ENCODE peak calls at places on chromosomes 1 and 21, in six cellular contexts. W is esophagus squamous epithelium, E is adipocyte, N is pancreas, O is ascending aorta, S is foreskin keratinocyte. F is an unnamed sample.

GRCh38 chr1:206674745-206675175 is 9.9 kb upstream of the MAPKAPK2 start:
- DNase-seq in E (peak; percentile 97), S (peak; percentile 93), N (no peak), W (no peak), O (peak; percentile 49), F (no peak)

GRCh38 chr1:25754421-25755195 is 45.4 kb upstream of the SELENON start:
- DNase-seq in N (no peak), S (no peak), O (no peak), W (no peak), E (no peak), F (peak; percentile 48)

GRCh38 chr1:174160109-174160473 is 771 bp downstream of the RABGAP1L start:
- DNase-seq in N (peak; percentile 73), E (peak; percentile 60), W (no peak), S (peak; percentile 53), O (no peak), F (peak; percentile 32)

GRCh38 chr21:44428281-44428942 is 26.9 kb upstream of the LRRC3 start:
- DNase-seq in N (peak; percentile 64), S (peak; percentile 5), W (no peak), O (no peak), E (no peak), F (no peak)

GRCh38 chr21:33566514-33566913 is 22.0 kb downstream of the DONSON start:
- DNase-seq in N (no peak), W (no peak), O (no peak), S (peak; percentile 23), E (no peak), F (no peak)

GRCh38 chr1:15943515-15944307 is 32.2 kb downstream of the ZBTB17 start:
- DNase-seq in W (no peak), S (no peak), E (no peak), N (no peak), O (no peak), F (no peak)

GRCh38 chr1:150420560-150421265 is 56.8 kb downstream of the RPRD2 start:
- DNase-seq in W (no peak), S (no peak), O (no peak), N (no peak), E (peak; percentile 49), F (peak; percentile 83)

GRCh38 chr1:168636200-168636599 is 59.8 kb downstream of the XCL1 start:
- DNase-seq in O (no peak), E (peak; percentile 27), W (no peak), S (peak; percentile 81), N (no peak), F (no peak)

GRCh38 chr1:47898156-47898825 is 98.9 kb downstream of the TRABD2B start:
- DNase-seq in O (no peak), S (no peak), N (no peak), E (no peak), W (no peak), F (no peak)

GRCh38 chr21:36297938-36298572 is 21.9 kb upstream of the MORC3 start:
- DNase-seq in O (no peak), W (peak; percentile 36), N (no peak), E (peak; percentile 3), S (peak; percentile 84), F (no peak)

GRCh38 chr1:36542024-36542961 is 59.6 kb upstream of the CSF3R start:
- DNase-seq in S (no peak), O (no peak), E (no peak), W (no peak), N (no peak), F (no peak)

GRCh38 chr21:35257413-35257812 is 208.3 kb upstream of the RUNX1 start:
- DNase-seq in E (peak; percentile 96), S (peak; percentile 88), O (no peak), N (peak; percentile 74), W (no peak), F (peak; percentile 97)

GRCh38 chr1:86753700-86754099 is 49.3 kb downstream of the SH3GLB1 start:
- DNase-seq in O (no peak), S (peak; percentile 45), W (no peak), E (no peak), N (no peak), F (peak; percentile 28)

GRCh38 chr1:90926971-90927370 is 94.9 kb downstream of the ZNF644 start:
- DNase-seq in W (no peak), S (no peak), N (no peak), O (no peak), E (no peak), F (no peak)

GRCh38 chr1:207251066-207251465 is 70.4 kb upstream of the CD55 start:
- DNase-seq in S (no peak), E (no peak), N (no peak), W (no peak), O (no peak), F (no peak)

GRCh38 chr1:59484090-59484489 is 187.2 kb downstream of the FGGY start:
- DNase-seq in N (no peak), W (no peak), O (no peak), E (peak; percentile 78), S (peak; percentile 82), F (peak; percentile 79)

GRCh38 chr1:36766481-36766880 is 267.8 kb downstream of the GRIK3 start:
- DNase-seq in W (no peak), O (no peak), N (peak; percentile 36), E (no peak), S (no peak), F (no peak)

GRCh38 chr1:33972676-33973395 is 109.0 kb downstream of the HMGB4 start:
- DNase-seq in S (no peak), O (no peak), E (no peak), N (no peak), W (no peak), F (no peak)

GRCh38 chr1:230308039-230308438 is 118.1 kb downstream of the PGBD5 start:
- DNase-seq in S (peak; percentile 75), E (peak; percentile 30), O (no peak), N (peak; percentile 91), W (no peak), F (peak; percentile 93)

GRCh38 chr1:225556694-225557093 is 96.2 kb downstream of the ENAH start:
- DNase-seq in O (no peak), E (no peak), S (no peak), W (no peak), N (no peak), F (no peak)

GRCh38 chr1:156947818-156948525 is 27.5 kb downstream of the LRRC71 start:
- DNase-seq in S (no peak), W (no peak), N (no peak), E (no peak), O (no peak), F (no peak)

GRCh38 chr1:25247024-25247828 is at the start of gene RSRP1:
- DNase-seq in N (peak; percentile 100), W (peak; percentile 92), E (peak; percentile 99), O (peak; percentile 97), S (peak; percentile 90), F (peak; percentile 99)

GRCh38 chr21:33362044-33362555 is 37.3 kb downstream of the IFNAR1 start:
- DNase-seq in S (peak; percentile 65), O (no peak), N (no peak), E (no peak), W (peak; percentile 21), F (no peak)

GRCh38 chr1:170696591-170697337 is 32.8 kb downstream of the PRRX1 start:
- DNase-seq in E (no peak), S (peak; percentile 41), O (no peak), N (no peak), W (no peak), F (no peak)

GRCh38 chr1:244338996-244339692 is 112.6 kb downstream of the ADSS2 start:
- DNase-seq in O (no peak), W (no peak), S (no peak), E (no peak), N (no peak), F (no peak)

GRCh38 chr1:192475329-192475728 is 100.2 kb upstream of the RGS1 start:
- DNase-seq in W (no peak), N (no peak), E (no peak), S (no peak), O (no peak), F (no peak)

GRCh38 chr1:4075436-4076225 is 175.6 kb upstream of the C1orf174 start:
- DNase-seq in E (no peak), W (no peak), N (no peak), O (no peak), S (no peak), F (no peak)

GRCh38 chr1:121413817-121414216 is 229.0 kb downstream of the SRGAP2C start:
- DNase-seq in S (no peak), O (no peak), W (no peak), E (peak; percentile 17), N (no peak), F (no peak)

GRCh38 chr1:11964656-11965055 is 15.6 kb upstream of the MFN2 start:
- DNase-seq in N (no peak), O (no peak), S (no peak), E (no peak), W (no peak), F (no peak)

GRCh38 chr1:117070124-117070523 is 10.0 kb downstream of the TTF2 start:
- DNase-seq in N (no peak), S (no peak), O (no peak), W (no peak), E (no peak), F (no peak)

GRCh38 chr1:2199042-2199810 is 4.7 kb upstream of the FAAP20 start:
- DNase-seq in S (peak; percentile 77), E (peak; percentile 94), N (peak; percentile 83), O (peak; percentile 83), W (no peak), F (peak; percentile 89)

GRCh38 chr1:24201941-24202440 is 14.9 kb upstream of the IFNLR1 start:
- DNase-seq in S (peak; percentile 95), W (no peak), N (peak; percentile 84), O (peak; percentile 39), E (peak; percentile 88), F (peak; percentile 90)
- H3K4me1 ChIP-seq in S (peaks cover 25% of the 10 kb centered on the region), W (peaks cover 64% of the 10 kb centered on the region), N (no peaks in the 10 kb centered on the region), O (no peaks in the 10 kb centered on the region), E (peaks cover 4% of the 10 kb centered on the region), F (peaks cover 2% of the 10 kb centered on the region)

GRCh38 chr1:38736399-38736798 is 123.2 kb downstream of the RRAGC start:
- DNase-seq in O (no peak), W (no peak), S (no peak), N (no peak), E (no peak), F (no peak)
- H3K4me1 ChIP-seq in O (no peaks in the 10 kb centered on the region), W (peaks cover 43% of the 10 kb centered on the region), S (no peaks in the 10 kb centered on the region), N (no peaks in the 10 kb centered on the region), E (no peaks in the 10 kb centered on the region), F (peaks cover 8% of the 10 kb centered on the region)

GRCh38 chr1:17030186-17030585 is 18.5 kb upstream of the ATP13A2 start:
- DNase-seq in W (no peak), O (no peak), E (no peak), S (peak; percentile 53), N (no peak), F (no peak)
- H3K4me1 ChIP-seq in W (no peaks in the 10 kb centered on the region), O (no peaks in the 10 kb centered on the region), E (peaks cover 13% of the 10 kb centered on the region), S (no peaks in the 10 kb centered on the region), N (peaks cover 42% of the 10 kb centered on the region), F (no peaks in the 10 kb centered on the region)

DNA sequence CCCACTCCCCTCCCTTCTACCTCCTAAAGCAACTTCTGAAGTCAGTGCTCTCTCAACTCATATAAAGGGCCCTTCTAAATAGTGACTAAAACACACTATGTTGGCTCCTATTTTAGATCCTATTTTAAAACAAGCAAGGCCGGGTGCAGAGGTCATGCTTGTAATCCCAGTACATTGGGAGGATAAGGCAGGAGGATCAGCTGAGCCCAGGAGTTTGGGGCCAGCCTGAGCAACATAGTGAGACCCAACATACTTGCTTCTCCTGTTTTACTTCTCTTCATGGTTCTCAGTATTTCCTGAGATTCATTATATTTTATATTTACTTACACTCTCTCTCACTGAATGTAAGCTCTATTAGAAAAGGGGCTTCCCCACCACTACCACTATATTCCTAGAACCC is 42.5 kb downstream of the LUZP1 start:
- DNase-seq in N (no peak), S (no peak), E (no peak), W (no peak), O (no peak), F (no peak)
- H3K4me1 ChIP-seq in N (peaks cover 19% of the 10 kb centered on the region), S (peaks cover 69% of the 10 kb centered on the region), E (peaks cover 55% of the 10 kb centered on the region), W (peaks cover 90% of the 10 kb centered on the region), O (peaks cover 2% of the 10 kb centered on the region), F (peaks cover 67% of the 10 kb centered on the region)